ENCODE peak calls at places on chromosomes 6 and 20, in nine cellular contexts. One of them, this sample, is unnamed.

GRCh38 chr20:20611165-20611564 is 101.3 kb downstream of the RALGAPA2 start:
- DNase-seq in tibial nerve: no peak
- DNase-seq in breast epithelium: no peak
- DNase-seq in transverse colon: no peak
- DNase-seq in IMR-90: no peak
- DNase-seq in heart left ventricle: no peak
- DNase-seq in ovary: no peak
- DNase-seq in adrenal gland: no peak
- DNase-seq in esophagus squamous epithelium: no peak
- DNase-seq in this sample: no peak

GRCh38 chr20:46220808-46221207 is 87.5 kb downstream of the CDH22 start:
- DNase-seq in tibial nerve: no peak
- DNase-seq in breast epithelium: no peak
- DNase-seq in transverse colon: no peak
- DNase-seq in IMR-90: no peak
- DNase-seq in heart left ventricle: peak
- DNase-seq in ovary: no peak
- DNase-seq in adrenal gland: no peak
- DNase-seq in esophagus squamous epithelium: no peak
- DNase-seq in this sample: no peak

GRCh38 chr20:25076731-25077609 is 5.0 kb downstream of the VSX1 start:
- DNase-seq in tibial nerve: no peak
- DNase-seq in breast epithelium: no peak
- DNase-seq in transverse colon: peak
- DNase-seq in IMR-90: peak
- DNase-seq in heart left ventricle: no peak
- DNase-seq in ovary: no peak
- DNase-seq in adrenal gland: no peak
- DNase-seq in esophagus squamous epithelium: no peak
- DNase-seq in this sample: peak

GRCh38 chr6:138000955-138001354 is 106.3 kb downstream of the PERP start:
- DNase-seq in tibial nerve: no peak
- DNase-seq in breast epithelium: no peak
- DNase-seq in transverse colon: no peak
- DNase-seq in IMR-90: no peak
- DNase-seq in heart left ventricle: no peak
- DNase-seq in ovary: no peak
- DNase-seq in adrenal gland: no peak
- DNase-seq in esophagus squamous epithelium: no peak
- DNase-seq in this sample: no peak

GRCh38 chr6:85673198-85674139 is 30.8 kb upstream of the SYNCRIP start:
- DNase-seq in tibial nerve: no peak
- DNase-seq in breast epithelium: no peak
- DNase-seq in transverse colon: no peak
- DNase-seq in IMR-90: no peak
- DNase-seq in heart left ventricle: no peak
- DNase-seq in ovary: no peak
- DNase-seq in adrenal gland: no peak
- DNase-seq in esophagus squamous epithelium: no peak
- DNase-seq in this sample: no peak

GRCh38 chr20:56414842-56415765 is 3.0 kb downstream of the CASS4 start:
- DNase-seq in tibial nerve: no peak
- DNase-seq in breast epithelium: no peak
- DNase-seq in transverse colon: no peak
- DNase-seq in IMR-90: peak
- DNase-seq in heart left ventricle: no peak
- DNase-seq in ovary: no peak
- DNase-seq in adrenal gland: no peak
- DNase-seq in esophagus squamous epithelium: no peak
- DNase-seq in this sample: no peak

GRCh38 chr20:137668-138131 is 4.7 kb upstream of the DEFB126 start:
- DNase-seq in tibial nerve: no peak
- DNase-seq in breast epithelium: no peak
- DNase-seq in transverse colon: no peak
- DNase-seq in IMR-90: no peak
- DNase-seq in heart left ventricle: no peak
- DNase-seq in ovary: no peak
- DNase-seq in adrenal gland: no peak
- DNase-seq in esophagus squamous epithelium: no peak
- DNase-seq in this sample: peak

GRCh38 chr20:58408603-58409246 is 19.7 kb downstream of the VAPB start:
- DNase-seq in tibial nerve: no peak
- DNase-seq in breast epithelium: no peak
- DNase-seq in transverse colon: no peak
- DNase-seq in IMR-90: no peak
- DNase-seq in heart left ventricle: no peak
- DNase-seq in ovary: no peak
- DNase-seq in adrenal gland: no peak
- DNase-seq in esophagus squamous epithelium: no peak
- DNase-seq in this sample: no peak

GRCh38 chr20:57860576-57860975 is 150.8 kb upstream of the PMEPA1 start:
- DNase-seq in tibial nerve: no peak
- DNase-seq in breast epithelium: no peak
- DNase-seq in transverse colon: no peak
- DNase-seq in IMR-90: no peak
- DNase-seq in heart left ventricle: no peak
- DNase-seq in ovary: no peak
- DNase-seq in adrenal gland: no peak
- DNase-seq in esophagus squamous epithelium: no peak
- DNase-seq in this sample: no peak

GRCh38 chr20:36542019-36542488 is 735 bp downstream of the MYL9 start:
- DNase-seq in tibial nerve: peak
- DNase-seq in breast epithelium: no peak
- DNase-seq in transverse colon: peak
- DNase-seq in IMR-90: peak
- DNase-seq in heart left ventricle: peak
- DNase-seq in ovary: peak
- DNase-seq in adrenal gland: peak
- DNase-seq in esophagus squamous epithelium: no peak
- DNase-seq in this sample: peak

GRCh38 chr20:36543187-36544133 is 2.1 kb downstream of the MYL9 start:
- DNase-seq in tibial nerve: peak
- DNase-seq in breast epithelium: no peak
- DNase-seq in transverse colon: peak
- DNase-seq in IMR-90: peak
- DNase-seq in heart left ventricle: peak
- DNase-seq in ovary: peak
- DNase-seq in adrenal gland: peak
- DNase-seq in esophagus squamous epithelium: no peak
- DNase-seq in this sample: peak

GRCh38 chr20:36542516-36543186 is 1.3 kb downstream of the MYL9 start:
- DNase-seq in tibial nerve: no peak
- DNase-seq in breast epithelium: no peak
- DNase-seq in transverse colon: no peak
- DNase-seq in IMR-90: no peak
- DNase-seq in heart left ventricle: no peak
- DNase-seq in ovary: no peak
- DNase-seq in adrenal gland: no peak
- DNase-seq in esophagus squamous epithelium: no peak
- DNase-seq in this sample: no peak

GRCh38 chr20:36540551-36541211 is 638 bp upstream of the MYL9 start:
- DNase-seq in tibial nerve: no peak
- DNase-seq in breast epithelium: no peak
- DNase-seq in transverse colon: no peak
- DNase-seq in IMR-90: no peak
- DNase-seq in heart left ventricle: no peak
- DNase-seq in ovary: peak
- DNase-seq in adrenal gland: peak
- DNase-seq in esophagus squamous epithelium: no peak
- DNase-seq in this sample: no peak

GRCh38 chr20:36541227-36542018 is at the start of gene MYL9:
- DNase-seq in tibial nerve: peak
- DNase-seq in breast epithelium: peak
- DNase-seq in transverse colon: peak
- DNase-seq in IMR-90: peak
- DNase-seq in heart left ventricle: peak
- DNase-seq in ovary: peak
- DNase-seq in adrenal gland: peak
- DNase-seq in esophagus squamous epithelium: no peak
- DNase-seq in this sample: peak
- TF ChIP-seq POLR2A in tibial nerve: no peak
- TF ChIP-seq POLR2A in breast epithelium: peak
- TF ChIP-seq POLR2A in transverse colon: peak
- TF ChIP-seq POLR2A in IMR-90: peak
- TF ChIP-seq POLR2A in heart left ventricle: peak
- TF ChIP-seq POLR2A in ovary: peak
- TF ChIP-seq POLR2A in adrenal gland: peak
- TF ChIP-seq POLR2A in esophagus squamous epithelium: no peak
- TF ChIP-seq POLR2A in this sample: peak

GRCh38 chr6:168741305-168741704 is 300.3 kb downstream of the SMOC2 start:
- DNase-seq in tibial nerve: no peak
- DNase-seq in breast epithelium: no peak
- DNase-seq in transverse colon: no peak
- DNase-seq in IMR-90: no peak
- DNase-seq in heart left ventricle: no peak
- DNase-seq in ovary: no peak
- DNase-seq in adrenal gland: no peak
- DNase-seq in esophagus squamous epithelium: no peak
- DNase-seq in this sample: no peak

GRCh38 chr6:168742146-168742782 is 301.3 kb downstream of the SMOC2 start:
- DNase-seq in tibial nerve: no peak
- DNase-seq in breast epithelium: no peak
- DNase-seq in transverse colon: no peak
- DNase-seq in IMR-90: no peak
- DNase-seq in heart left ventricle: no peak
- DNase-seq in ovary: no peak
- DNase-seq in adrenal gland: no peak
- DNase-seq in esophagus squamous epithelium: no peak
- DNase-seq in this sample: no peak

GRCh38 chr6:168744866-168745265 is 303.9 kb downstream of the SMOC2 start:
- DNase-seq in tibial nerve: no peak
- DNase-seq in breast epithelium: no peak
- DNase-seq in transverse colon: no peak
- DNase-seq in IMR-90: no peak
- DNase-seq in heart left ventricle: no peak
- DNase-seq in ovary: no peak
- DNase-seq in adrenal gland: no peak
- DNase-seq in esophagus squamous epithelium: no peak
- DNase-seq in this sample: no peak

GRCh38 chr6:168746013-168746412 is 305.0 kb downstream of the SMOC2 start:
- DNase-seq in tibial nerve: no peak
- DNase-seq in breast epithelium: no peak
- DNase-seq in transverse colon: no peak
- DNase-seq in IMR-90: no peak
- DNase-seq in heart left ventricle: no peak
- DNase-seq in ovary: no peak
- DNase-seq in adrenal gland: no peak
- DNase-seq in esophagus squamous epithelium: no peak
- DNase-seq in this sample: no peak

DNA sequence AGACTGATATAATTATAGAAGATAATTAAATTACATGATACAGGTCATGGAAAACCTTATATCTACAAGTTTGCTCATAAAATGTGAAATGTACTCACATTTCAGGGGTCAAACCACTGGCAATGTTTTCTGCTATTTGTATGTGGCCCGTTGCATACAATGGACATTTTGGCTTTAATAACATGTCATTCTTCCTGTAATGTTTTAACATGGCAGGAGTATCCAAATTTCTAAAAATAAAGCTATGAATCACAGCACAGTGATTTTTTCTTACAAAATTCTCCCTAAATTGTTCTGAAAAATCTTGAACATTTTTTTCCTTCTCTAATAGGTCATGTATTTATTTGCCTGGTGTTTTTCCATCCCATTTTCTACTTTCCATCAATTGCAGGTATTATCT is 305.7 kb downstream of the SMOC2 start:
- DNase-seq in tibial nerve: no peak
- DNase-seq in breast epithelium: no peak
- DNase-seq in transverse colon: no peak
- DNase-seq in IMR-90: no peak
- DNase-seq in heart left ventricle: no peak
- DNase-seq in ovary: no peak
- DNase-seq in adrenal gland: no peak
- DNase-seq in esophagus squamous epithelium: no peak
- DNase-seq in this sample: no peak
- TF ChIP-seq POLR2A in tibial nerve: no peak
- TF ChIP-seq POLR2A in breast epithelium: no peak
- TF ChIP-seq POLR2A in transverse colon: no peak
- TF ChIP-seq POLR2A in IMR-90: no peak
- TF ChIP-seq POLR2A in heart left ventricle: no peak
- TF ChIP-seq POLR2A in ovary: no peak
- TF ChIP-seq POLR2A in adrenal gland: no peak
- TF ChIP-seq POLR2A in esophagus squamous epithelium: no peak
- TF ChIP-seq POLR2A in this sample: no peak

DNA sequence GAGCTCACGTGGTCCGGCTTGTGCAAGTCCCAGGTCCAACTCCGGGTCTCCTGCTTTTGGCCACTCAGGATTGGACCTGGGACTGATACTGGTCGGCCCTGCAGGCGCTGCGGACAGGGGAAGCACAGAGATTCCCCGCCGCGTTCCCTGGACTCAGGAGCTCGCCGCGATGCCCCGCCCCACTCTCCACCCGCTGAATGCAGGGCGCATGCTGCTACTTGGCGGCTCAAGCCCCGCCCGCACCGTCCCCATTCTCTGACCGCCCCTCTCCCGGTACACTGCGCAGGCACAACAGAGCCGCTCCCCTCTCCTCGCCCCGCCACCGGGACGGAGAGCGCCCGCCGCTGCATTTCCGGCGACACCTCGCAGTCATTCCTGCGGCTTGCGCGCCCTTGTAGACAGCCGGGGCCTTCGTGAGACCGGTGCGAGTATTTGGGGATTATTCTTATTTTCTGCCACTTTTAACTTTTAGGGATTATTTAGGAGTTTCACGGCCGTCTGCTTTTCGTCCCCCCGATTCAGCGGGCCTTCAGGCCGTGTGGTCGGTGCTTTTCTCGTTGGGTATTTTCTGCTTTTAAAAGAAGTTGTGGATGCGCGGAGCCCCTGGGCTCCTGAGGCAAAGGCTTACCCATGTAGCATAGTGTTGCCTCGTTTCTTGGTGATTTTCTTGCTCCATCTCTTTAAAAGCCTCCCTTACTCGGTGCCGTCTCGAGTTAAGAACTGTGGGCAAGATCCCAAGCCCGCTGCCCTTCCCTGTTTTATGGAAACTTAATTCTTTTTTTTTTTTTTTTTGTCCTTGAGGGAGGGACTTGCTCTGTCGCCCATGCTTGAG is at the start of gene TMEM14C:
- DNase-seq in tibial nerve: peak
- DNase-seq in breast epithelium: peak
- DNase-seq in transverse colon: peak
- DNase-seq in IMR-90: peak
- DNase-seq in heart left ventricle: peak
- DNase-seq in ovary: peak
- DNase-seq in adrenal gland: peak
- DNase-seq in esophagus squamous epithelium: peak
- DNase-seq in this sample: peak
- TF ChIP-seq POLR2A in tibial nerve: peak
- TF ChIP-seq POLR2A in breast epithelium: peak
- TF ChIP-seq POLR2A in transverse colon: peak
- TF ChIP-seq POLR2A in IMR-90: peak
- TF ChIP-seq POLR2A in heart left ventricle: peak
- TF ChIP-seq POLR2A in ovary: no peak
- TF ChIP-seq POLR2A in adrenal gland: peak
- TF ChIP-seq POLR2A in esophagus squamous epithelium: peak
- TF ChIP-seq POLR2A in this sample: peak

DNA sequence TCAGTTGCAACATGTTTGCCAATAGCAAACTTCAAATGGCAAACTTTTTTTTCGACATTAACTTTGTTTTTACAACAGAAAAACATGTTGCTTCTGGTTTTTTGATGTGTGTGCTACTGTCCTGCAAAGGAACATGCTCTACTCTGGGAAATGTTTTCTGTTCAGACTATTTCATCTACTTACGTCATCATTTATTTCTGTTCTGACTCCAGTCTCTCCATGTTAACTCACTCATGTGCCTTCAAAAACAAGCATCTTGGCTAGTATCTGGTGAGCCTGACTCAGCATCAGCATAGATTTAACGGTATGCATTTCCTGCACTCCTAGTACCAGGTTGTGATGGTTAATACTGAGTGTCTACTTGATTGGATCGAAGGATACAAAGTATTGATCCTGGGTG is 36.1 kb upstream of the MAP7 start:
- DNase-seq in tibial nerve: no peak
- DNase-seq in breast epithelium: no peak
- DNase-seq in transverse colon: no peak
- DNase-seq in IMR-90: peak
- DNase-seq in heart left ventricle: no peak
- DNase-seq in ovary: no peak
- DNase-seq in adrenal gland: no peak
- DNase-seq in esophagus squamous epithelium: no peak
- DNase-seq in this sample: no peak
- TF ChIP-seq POLR2A in tibial nerve: no peak
- TF ChIP-seq POLR2A in breast epithelium: no peak
- TF ChIP-seq POLR2A in transverse colon: no peak
- TF ChIP-seq POLR2A in IMR-90: peak
- TF ChIP-seq POLR2A in heart left ventricle: no peak
- TF ChIP-seq POLR2A in ovary: peak
- TF ChIP-seq POLR2A in adrenal gland: no peak
- TF ChIP-seq POLR2A in esophagus squamous epithelium: no peak
- TF ChIP-seq POLR2A in this sample: no peak

This sample was measured in H54.